ENCODE peak calls at places on chromosome 21, in five cellular contexts. H is hypothalamus; C is endothelial cell; D is GM04503; N is effector memory CD8-positive, alpha-beta T cell. V is an unnamed sample.

GRCh38 chr21:15856813-15857212 is 127.0 kb downstream of the USP25 start:
- DNase-seq in H (no peak), C (no peak), D (no peak), N (no peak), V (no peak)

GRCh38 chr21:40176732-40177131 is 309.5 kb downstream of the PCP4 start:
- DNase-seq in H (no peak), C (no peak), D (no peak), N (no peak), V (no peak)

GRCh38 chr21:31872452-31873274 is at the start of gene HUNK:
- DNase-seq in H (no peak), C (peak), D (no peak), N (no peak), V (no peak)

GRCh38 chr21:26795866-26796329 is 49.3 kb downstream of the ADAMTS1 start:
- DNase-seq in H (peak), C (no peak), D (peak), N (no peak), V (no peak)

GRCh38 chr21:32412162-32412997 is at the start of gene EVA1C:
- DNase-seq in H (peak), C (peak), D (no peak), N (peak), V (no peak)

GRCh38 chr21:42041246-42041645 is 29.9 kb upstream of the UMODL1 start:
- DNase-seq in H (no peak), C (no peak), D (no peak), N (no peak), V (no peak)

GRCh38 chr21:15774590-15774989 is 44.8 kb downstream of the USP25 start:
- DNase-seq in H (no peak), C (no peak), D (peak), N (no peak), V (no peak)

GRCh38 chr21:33578214-33578613 is 10.3 kb downstream of the DONSON start:
- DNase-seq in H (no peak), C (no peak), D (peak), N (no peak), V (no peak)

GRCh38 chr21:45266518-45267389 is 20.9 kb downstream of the POFUT2 start:
- DNase-seq in H (no peak), C (no peak), D (no peak), N (peak), V (no peak)

GRCh38 chr21:16285646-16286223 is 556.0 kb downstream of the USP25 start:
- DNase-seq in H (no peak), C (no peak), D (no peak), N (no peak), V (no peak)

GRCh38 chr21:42343101-42343500 is 7.7 kb downstream of the TFF2 start:
- DNase-seq in H (no peak), C (no peak), D (no peak), N (no peak), V (no peak)

GRCh38 chr21:39885119-39885848 is 18.0 kb downstream of the PCP4 start:
- DNase-seq in H (no peak), C (no peak), D (no peak), N (no peak), V (no peak)

GRCh38 chr21:31771685-31772084 is 39.8 kb upstream of the SCAF4 start:
- DNase-seq in H (no peak), C (no peak), D (no peak), N (no peak), V (no peak)

GRCh38 chr21:43832158-43832550 is 32.9 kb upstream of the AGPAT3 start:
- DNase-seq in H (no peak), C (no peak), D (no peak), N (no peak), V (no peak)

GRCh38 chr21:16773206-16773605 is 739.6 kb upstream of the CXADR start:
- DNase-seq in H (no peak), C (no peak), D (peak), N (no peak), V (no peak)

GRCh38 chr21:14768042-14768441 is 221.9 kb upstream of the SAMSN1 start:
- DNase-seq in H (no peak), C (no peak), D (no peak), N (no peak), V (no peak)

GRCh38 chr21:41894922-41895557 is 15.9 kb upstream of the PRDM15 start:
- DNase-seq in H (no peak), C (no peak), D (no peak), N (no peak), V (no peak)

GRCh38 chr21:46142581-46143473 is 12.6 kb downstream of the FTCD start:
- DNase-seq in H (no peak), C (no peak), D (no peak), N (no peak), V (no peak)

GRCh38 chr21:34933609-34934345 is 115.3 kb downstream of the RUNX1 start:
- DNase-seq in H (no peak), C (no peak), D (no peak), N (peak), V (no peak)